ENCODE peak calls at places on chromosomes 13 and 19, in six cellular contexts. A is ascending aorta, B is spleen, T is mesothelial cell of epicardium, S is tibial artery, P is lower lobe of right lung. F is an unnamed sample.

GRCh38 chr13:35766663-35767062 is 290.2 kb upstream of the MAB21L1 start:
- DNase-seq in S (no peak), P (no peak), T (no peak), B (no peak), A (no peak), F (no peak)

GRCh38 chr19:35332817-35333216 is 3.8 kb downstream of the CD22 start:
- DNase-seq in P (no peak), T (no peak), A (no peak), B (peak; percentile 85), S (no peak), F (no peak)

GRCh38 chr13:90107658-90108057 is 1239.8 kb upstream of the MIR17HG start:
- DNase-seq in S (no peak), P (no peak), A (no peak), T (no peak), B (no peak), F (no peak)

GRCh38 chr19:49971991-49972401 is 11.0 kb upstream of the SIGLEC11 start:
- DNase-seq in T (no peak), P (peak; percentile 35), B (no peak), S (no peak), A (no peak), F (no peak)

GRCh38 chr19:56608274-56608964 is 13.3 kb downstream of the ZNF71 start:
- DNase-seq in B (no peak), A (no peak), T (no peak), P (no peak), S (no peak), F (no peak)

GRCh38 chr13:50123002-50123401 is 107.8 kb downstream of the KCNRG start:
- DNase-seq in T (no peak), A (no peak), B (no peak), P (no peak), S (no peak), F (no peak)

GRCh38 chr19:17089238-17089637 is 13.7 kb downstream of the MYO9B start:
- DNase-seq in P (no peak), T (no peak), A (no peak), B (no peak), S (no peak), F (no peak)

GRCh38 chr19:11151181-11151580 is 4.4 kb downstream of the SPC24 start:
- DNase-seq in P (no peak), S (peak; percentile 83), A (no peak), B (no peak), T (no peak), F (no peak)

GRCh38 chr13:65638572-65639168 is 1591.5 kb downstream of the PCDH9 start:
- DNase-seq in B (no peak), T (no peak), S (no peak), A (no peak), P (no peak), F (no peak)

GRCh38 chr13:22451345-22451744 is 729.4 kb upstream of the SGCG start:
- DNase-seq in S (no peak), B (no peak), A (no peak), T (no peak), P (no peak), F (no peak)

GRCh38 chr13:24220086-24220703 is 59.7 kb downstream of the SPATA13 start:
- DNase-seq in P (no peak), A (no peak), S (no peak), T (no peak), B (no peak), F (no peak)

GRCh38 chr13:50344717-50345116 is 329.5 kb downstream of the KCNRG start:
- DNase-seq in P (no peak), A (no peak), T (no peak), S (no peak), B (no peak), F (no peak)

GRCh38 chr13:23558675-23559536 is 11.3 kb upstream of the TNFRSF19 start:
- DNase-seq in P (peak; percentile 71), T (no peak), B (no peak), S (no peak), A (no peak), F (no peak)

GRCh38 chr19:38730470-38730730 is 13.9 kb downstream of the CAPN12 start:
- DNase-seq in S (no peak), T (no peak), P (no peak), A (no peak), B (no peak), F (no peak)

GRCh38 chr19:38727306-38727867 is 16.9 kb downstream of the CAPN12 start:
- DNase-seq in S (no peak), B (peak; percentile 70), A (no peak), P (no peak), T (no peak), F (no peak)

GRCh38 chr19:38729653-38730469 is 14.4 kb downstream of the CAPN12 start:
- DNase-seq in T (peak; percentile 59), B (peak; percentile 93), P (peak; percentile 85), A (no peak), S (peak; percentile 77), F (peak; percentile 92)

GRCh38 chr19:38727868-38728660 is 16.2 kb downstream of the CAPN12 start:
- DNase-seq in T (no peak), P (no peak), A (no peak), S (no peak), B (peak; percentile 70), F (peak; percentile 14)

GRCh38 chr19:38728752-38729541 is 15.3 kb downstream of the CAPN12 start:
- DNase-seq in A (no peak), S (peak; percentile 73), T (no peak), P (no peak), B (peak; percentile 79), F (peak; percentile 18)
- TF ChIP-seq CTCF in A (no peak), S (no peak), T (no peak), P (no peak), B (no peak), F (no peak)

GRCh38 chr13:44438234-44438579 is 64.6 kb downstream of the SERP2 start:
- DNase-seq in S (no peak), T (no peak), A (no peak), B (no peak), P (no peak), F (no peak)

GRCh38 chr13:44439615-44440014 is 66.0 kb downstream of the SERP2 start:
- DNase-seq in B (no peak), S (no peak), T (no peak), A (no peak), P (no peak), F (no peak)

GRCh38 chr13:44436589-44437337 is 63.1 kb downstream of the SERP2 start:
- DNase-seq in A (peak; percentile 78), S (peak; percentile 98), T (peak; percentile 92), P (peak; percentile 94), B (peak; percentile 91), F (peak; percentile 93)

GRCh38 chr13:44435142-44435982 is 61.7 kb downstream of the SERP2 start:
- DNase-seq in A (peak; percentile 93), B (peak; percentile 96), T (peak; percentile 93), P (peak; percentile 95), S (peak; percentile 99), F (peak; percentile 98)

GRCh38 chr13:44437356-44438233 is 64.0 kb downstream of the SERP2 start:
- DNase-seq in S (no peak), B (no peak), A (no peak), P (no peak), T (no peak), F (no peak)
- TF ChIP-seq CTCF in S (peak; percentile 44), B (peak; percentile 29), A (peak; percentile 41), P (peak; percentile 61), T (peak; percentile 72), F (no peak)

DNA sequence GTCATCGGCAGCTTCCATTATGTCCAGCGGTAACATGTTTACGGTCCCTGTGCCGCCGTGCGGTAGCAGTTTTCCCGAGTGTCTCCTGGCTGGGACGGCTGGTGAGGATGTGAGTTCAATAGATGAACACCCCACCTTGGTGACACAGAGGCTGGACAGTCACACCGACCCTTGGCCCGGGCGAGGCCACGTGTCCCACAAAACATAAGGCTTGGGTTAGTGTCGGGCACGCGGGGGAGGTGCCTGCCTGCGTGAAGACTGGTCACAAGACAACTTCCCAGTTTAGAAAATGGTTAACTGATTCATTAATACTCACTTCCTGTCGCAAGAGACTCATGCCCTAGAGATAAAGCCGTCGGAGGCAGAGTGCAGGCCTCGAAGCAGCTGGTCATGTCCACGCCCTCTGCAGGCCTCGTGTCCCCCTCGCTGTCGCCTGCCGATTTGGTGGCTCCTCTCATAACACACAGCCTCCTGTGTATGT is 17.2 kb downstream of the RASA3 start:
- DNase-seq in B (peak; percentile 83), P (peak; percentile 81), S (peak; percentile 69), A (peak; percentile 38), T (no peak), F (peak; percentile 87)
- TF ChIP-seq CTCF in B (no peak), P (no peak), S (no peak), A (no peak), T (no peak), F (no peak)

GRCh38 chr19:589693-590395 is at the start of gene HCN2:
- DNase-seq in B (no peak), T (no peak), A (no peak), P (no peak), S (no peak), F (no peak)

GRCh38 chr19:588758-589692 is 656 bp upstream of the HCN2 start:
- DNase-seq in A (no peak), B (no peak), T (peak; percentile 16), P (no peak), S (no peak), F (no peak)

GRCh38 chr19:590396-590745 is 690 bp downstream of the HCN2 start:
- DNase-seq in S (no peak), P (no peak), T (peak; percentile 17), A (no peak), B (no peak), F (no peak)

GRCh38 chr19:590750-591098 is 1.0 kb downstream of the HCN2 start:
- DNase-seq in P (no peak), S (no peak), A (no peak), B (no peak), T (peak; percentile 14), F (no peak)

GRCh38 chr19:588093-588742 is 1.5 kb upstream of the HCN2 start:
- DNase-seq in T (peak; percentile 49), P (peak; percentile 69), A (no peak), B (no peak), S (no peak), F (peak; percentile 59)
- TF ChIP-seq CTCF in T (no peak), P (peak; percentile 43), A (no peak), B (no peak), S (no peak), F (no peak)

DNA sequence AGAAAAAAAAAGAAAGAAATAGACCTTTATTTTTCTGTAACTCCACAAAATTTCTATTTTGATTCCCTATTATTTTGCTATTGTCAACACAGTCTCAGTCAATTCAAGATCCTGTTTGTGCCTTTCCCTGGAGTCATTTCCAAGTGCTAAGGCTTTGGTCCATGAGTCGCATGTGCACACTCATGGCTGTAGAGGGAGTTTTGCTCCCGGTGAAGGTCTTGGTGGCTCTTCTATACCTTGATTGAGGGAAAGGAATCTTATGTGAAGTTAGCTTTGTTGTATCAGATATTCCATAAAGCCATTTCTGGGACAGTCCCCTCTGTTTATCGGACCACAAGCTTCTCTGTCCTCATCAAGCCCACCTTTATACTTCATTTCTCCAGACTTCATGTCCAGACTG is 58.7 kb upstream of the ALOX5AP start:
- DNase-seq in S (no peak), P (no peak), A (no peak), T (no peak), B (no peak), F (no peak)
- TF ChIP-seq CTCF in S (peak; percentile 22), P (no peak), A (no peak), T (no peak), B (no peak), F (no peak)

DNA sequence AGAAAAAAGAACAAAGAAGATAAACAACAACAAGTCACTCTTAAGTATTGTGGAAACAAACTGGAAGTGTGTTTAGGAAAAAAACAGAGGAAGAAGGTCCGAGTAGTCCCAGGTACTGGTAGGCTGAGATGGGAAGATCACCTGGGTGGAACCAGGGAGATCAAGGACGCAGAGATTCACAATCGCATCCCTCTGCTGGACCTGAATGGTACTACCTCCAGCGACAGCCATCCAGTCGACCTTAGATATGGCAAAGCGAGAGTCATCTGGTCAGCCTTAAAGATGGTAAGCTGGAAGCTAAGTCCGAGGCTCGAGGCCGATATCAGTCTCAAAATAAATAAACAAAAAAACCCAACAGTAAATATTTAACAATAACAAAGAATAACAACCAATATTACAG is 44.9 kb upstream of the ZNF91 start:
- DNase-seq in T (no peak), P (no peak), B (no peak), A (no peak), S (no peak), F (no peak)
- TF ChIP-seq CTCF in T (no peak), P (no peak), B (no peak), A (no peak), S (no peak), F (no peak)

F was measured in lower leg skin.